ENCODE peak calls at places on chromosomes 16 and 17, in six cellular contexts. One of them, this sample, is unnamed.
A peak's percentile ranks its signal among the peaks of the same experiment; 100 is the strongest.

GRCh38 chr17:9334536-9335446 is 240.8 kb downstream of the STX8 start:
- DNase-seq in body of pancreas: no peak
- DNase-seq in tibial nerve: no peak
- DNase-seq in ascending aorta: no peak
- DNase-seq in dorsolateral prefrontal cortex: no peak
- DNase-seq in heart right ventricle: no peak
- DNase-seq in this sample: no peak

GRCh38 chr17:82320956-82321927 is 3.8 kb upstream of the CD7 start:
- DNase-seq in heart right ventricle: no peak
- DNase-seq in body of pancreas: no peak
- DNase-seq in tibial nerve: no peak
- DNase-seq in ascending aorta: no peak
- DNase-seq in dorsolateral prefrontal cortex: no peak
- DNase-seq in this sample: no peak

GRCh38 chr16:87457051-87457611 is 35.7 kb downstream of the ZCCHC14 start:
- DNase-seq in heart right ventricle: no peak
- DNase-seq in body of pancreas: no peak
- DNase-seq in ascending aorta: no peak
- DNase-seq in tibial nerve: no peak
- DNase-seq in dorsolateral prefrontal cortex: no peak
- DNase-seq in this sample: no peak

GRCh38 chr16:83814654-83814985 is 6.8 kb downstream of the HSBP1 start:
- DNase-seq in body of pancreas: no peak
- DNase-seq in heart right ventricle: no peak
- DNase-seq in dorsolateral prefrontal cortex: no peak
- DNase-seq in ascending aorta: no peak
- DNase-seq in tibial nerve: no peak
- DNase-seq in this sample: no peak

GRCh38 chr17:64066709-64067108 is 46.3 kb upstream of the ICAM2 start:
- DNase-seq in body of pancreas: no peak
- DNase-seq in tibial nerve: no peak
- DNase-seq in dorsolateral prefrontal cortex: no peak
- DNase-seq in heart right ventricle: no peak
- DNase-seq in ascending aorta: no peak
- DNase-seq in this sample: no peak

GRCh38 chr16:79970551-79971236 is 370.2 kb upstream of the MAF start:
- DNase-seq in dorsolateral prefrontal cortex: no peak
- DNase-seq in ascending aorta: no peak
- DNase-seq in heart right ventricle: peak; percentile 43
- DNase-seq in tibial nerve: no peak
- DNase-seq in body of pancreas: peak; percentile 14
- DNase-seq in this sample: no peak

GRCh38 chr17:40520991-40521453 is 19.6 kb upstream of the TNS4 start:
- DNase-seq in tibial nerve: peak; percentile 4
- DNase-seq in ascending aorta: no peak
- DNase-seq in dorsolateral prefrontal cortex: no peak
- DNase-seq in body of pancreas: no peak
- DNase-seq in heart right ventricle: no peak
- DNase-seq in this sample: no peak

GRCh38 chr17:49730078-49730786 is 22.5 kb upstream of the SLC35B1 start:
- DNase-seq in body of pancreas: peak; percentile 89
- DNase-seq in ascending aorta: peak; percentile 16
- DNase-seq in heart right ventricle: peak; percentile 93
- DNase-seq in tibial nerve: peak; percentile 73
- DNase-seq in dorsolateral prefrontal cortex: peak; percentile 33
- DNase-seq in this sample: peak; percentile 78

GRCh38 chr16:89498839-89499238 is 8.5 kb upstream of the ANKRD11 start:
- DNase-seq in dorsolateral prefrontal cortex: no peak
- DNase-seq in body of pancreas: no peak
- DNase-seq in ascending aorta: no peak
- DNase-seq in heart right ventricle: peak; percentile 60
- DNase-seq in tibial nerve: no peak
- DNase-seq in this sample: no peak

GRCh38 chr17:13596241-13596941 is 5.3 kb downstream of the HS3ST3A1 start:
- DNase-seq in dorsolateral prefrontal cortex: no peak
- DNase-seq in ascending aorta: no peak
- DNase-seq in body of pancreas: no peak
- DNase-seq in heart right ventricle: no peak
- DNase-seq in tibial nerve: no peak
- DNase-seq in this sample: no peak

GRCh38 chr17:76265624-76266243 is 586 bp downstream of the UBALD2 start:
- DNase-seq in ascending aorta: no peak
- DNase-seq in tibial nerve: peak; percentile 40
- DNase-seq in heart right ventricle: peak; percentile 58
- DNase-seq in body of pancreas: peak; percentile 75
- DNase-seq in dorsolateral prefrontal cortex: no peak
- DNase-seq in this sample: no peak

GRCh38 chr17:51422634-51423033 is 162.3 kb downstream of the UTP18 start:
- DNase-seq in body of pancreas: no peak
- DNase-seq in heart right ventricle: no peak
- DNase-seq in tibial nerve: no peak
- DNase-seq in dorsolateral prefrontal cortex: no peak
- DNase-seq in ascending aorta: no peak
- DNase-seq in this sample: no peak

GRCh38 chr17:76076765-76077581 is 2.0 kb upstream of the ZACN start:
- DNase-seq in body of pancreas: no peak
- DNase-seq in dorsolateral prefrontal cortex: no peak
- DNase-seq in heart right ventricle: no peak
- DNase-seq in ascending aorta: no peak
- DNase-seq in tibial nerve: no peak
- DNase-seq in this sample: no peak

GRCh38 chr16:31475949-31476304 is 4.0 kb downstream of the TGFB1I1 start:
- DNase-seq in body of pancreas: no peak
- DNase-seq in dorsolateral prefrontal cortex: no peak
- DNase-seq in tibial nerve: no peak
- DNase-seq in ascending aorta: no peak
- DNase-seq in heart right ventricle: no peak
- DNase-seq in this sample: no peak

GRCh38 chr16:55828680-55829079 is 4.2 kb downstream of the CES1 start:
- DNase-seq in dorsolateral prefrontal cortex: no peak
- DNase-seq in ascending aorta: no peak
- DNase-seq in tibial nerve: no peak
- DNase-seq in body of pancreas: no peak
- DNase-seq in heart right ventricle: no peak
- DNase-seq in this sample: no peak

GRCh38 chr16:24700549-24701392 is 28.7 kb upstream of the TNRC6A start:
- DNase-seq in body of pancreas: peak; percentile 85
- DNase-seq in dorsolateral prefrontal cortex: no peak
- DNase-seq in ascending aorta: peak; percentile 65
- DNase-seq in tibial nerve: peak; percentile 60
- DNase-seq in heart right ventricle: peak; percentile 87
- DNase-seq in this sample: peak; percentile 94

GRCh38 chr17:71494045-71494444 is 626.8 kb upstream of the SOX9 start:
- DNase-seq in ascending aorta: no peak
- DNase-seq in heart right ventricle: no peak
- DNase-seq in body of pancreas: no peak
- DNase-seq in tibial nerve: no peak
- DNase-seq in dorsolateral prefrontal cortex: no peak
- DNase-seq in this sample: no peak

GRCh38 chr16:28264656-28265055 is 27.7 kb upstream of the SBK1 start:
- DNase-seq in heart right ventricle: no peak
- DNase-seq in body of pancreas: peak; percentile 32
- DNase-seq in tibial nerve: no peak
- DNase-seq in ascending aorta: no peak
- DNase-seq in dorsolateral prefrontal cortex: peak; percentile 39
- DNase-seq in this sample: no peak

GRCh38 chr17:31787857-31788570 is 71.0 kb downstream of the COPRS start:
- DNase-seq in body of pancreas: no peak
- DNase-seq in dorsolateral prefrontal cortex: peak; percentile 40
- DNase-seq in tibial nerve: no peak
- DNase-seq in heart right ventricle: no peak
- DNase-seq in ascending aorta: peak; percentile 51
- DNase-seq in this sample: peak; percentile 72

GRCh38 chr16:228151-228855 is 946 bp downstream of the LUC7L start:
- DNase-seq in ascending aorta: no peak
- DNase-seq in dorsolateral prefrontal cortex: no peak
- DNase-seq in tibial nerve: no peak
- DNase-seq in body of pancreas: no peak
- DNase-seq in heart right ventricle: no peak
- DNase-seq in this sample: no peak

GRCh38 chr16:64481497-64481896 is 640.4 kb downstream of the CDH11 start:
- DNase-seq in heart right ventricle: no peak
- DNase-seq in tibial nerve: no peak
- DNase-seq in body of pancreas: no peak
- DNase-seq in dorsolateral prefrontal cortex: no peak
- DNase-seq in ascending aorta: no peak
- DNase-seq in this sample: no peak

GRCh38 chr17:80545499-80545826 is 825 bp downstream of the RPTOR start:
- DNase-seq in body of pancreas: no peak
- DNase-seq in ascending aorta: no peak
- DNase-seq in heart right ventricle: no peak
- DNase-seq in dorsolateral prefrontal cortex: no peak
- DNase-seq in tibial nerve: no peak
- DNase-seq in this sample: no peak

DNA sequence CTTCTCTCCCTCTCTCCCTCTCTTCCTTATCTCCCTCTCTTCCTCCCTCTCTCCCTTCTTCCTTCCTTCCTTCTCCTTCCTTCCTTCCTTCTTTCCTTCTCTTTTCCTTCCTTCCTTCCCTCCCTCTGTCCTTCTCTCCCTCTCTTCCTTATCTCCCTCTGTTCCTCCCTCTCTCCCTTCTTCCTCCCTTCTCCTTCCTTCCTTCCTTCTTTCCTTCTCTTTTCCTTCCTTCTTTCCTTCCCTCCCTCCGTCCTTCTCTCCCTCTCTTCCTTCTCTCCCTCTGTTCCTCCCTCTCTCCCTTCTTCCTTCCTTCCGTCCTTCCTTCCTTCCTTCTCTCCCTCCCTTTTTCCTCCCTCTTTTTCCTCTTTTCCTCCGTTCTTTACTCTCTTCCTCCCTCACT is 38.6 kb downstream of the HS3ST4 start:
- DNase-seq in heart right ventricle: no peak
- DNase-seq in ascending aorta: no peak
- DNase-seq in body of pancreas: no peak
- DNase-seq in tibial nerve: no peak
- DNase-seq in dorsolateral prefrontal cortex: no peak
- DNase-seq in this sample: no peak
- TF ChIP-seq CTCF in heart right ventricle: no peak
- TF ChIP-seq CTCF in ascending aorta: no peak
- TF ChIP-seq CTCF in body of pancreas: no peak
- TF ChIP-seq CTCF in tibial nerve: no peak
- TF ChIP-seq CTCF in dorsolateral prefrontal cortex: no peak
- TF ChIP-seq CTCF in this sample: no peak

GRCh38 chr17:43855061-43855460 is 8.1 kb downstream of the CD300LG start:
- DNase-seq in tibial nerve: no peak
- DNase-seq in body of pancreas: no peak
- DNase-seq in dorsolateral prefrontal cortex: no peak
- DNase-seq in heart right ventricle: no peak
- DNase-seq in ascending aorta: no peak
- DNase-seq in this sample: no peak
- H3K27me3 ChIP-seq in tibial nerve: no peaks in the 10 kb centered on the region
- H3K27me3 ChIP-seq in body of pancreas: no peaks in the 10 kb centered on the region
- H3K27me3 ChIP-seq in dorsolateral prefrontal cortex: no peaks in the 10 kb centered on the region
- H3K27me3 ChIP-seq in heart right ventricle: no peaks in the 10 kb centered on the region
- H3K27me3 ChIP-seq in ascending aorta: no peaks in the 10 kb centered on the region
- H3K27me3 ChIP-seq in this sample: peaks cover 72% of the 10 kb centered on the region

GRCh38 chr17:28750178-28751047 is 6.6 kb downstream of the TRAF4 start:
- DNase-seq in ascending aorta: peak; percentile 69
- DNase-seq in body of pancreas: peak; percentile 96
- DNase-seq in tibial nerve: peak; percentile 96
- DNase-seq in dorsolateral prefrontal cortex: peak; percentile 95
- DNase-seq in heart right ventricle: peak; percentile 93
- DNase-seq in this sample: peak; percentile 88
- H3K27ac ChIP-seq in ascending aorta: no peak overlapping the region
- H3K27ac ChIP-seq in body of pancreas: peak overlapping the region; percentile 49
- H3K27ac ChIP-seq in tibial nerve: no peak overlapping the region
- H3K27ac ChIP-seq in dorsolateral prefrontal cortex: peak overlapping the region; percentile 42
- H3K27ac ChIP-seq in heart right ventricle: no peak overlapping the region
- H3K27ac ChIP-seq in this sample: peak overlapping the region; percentile 11

DNA sequence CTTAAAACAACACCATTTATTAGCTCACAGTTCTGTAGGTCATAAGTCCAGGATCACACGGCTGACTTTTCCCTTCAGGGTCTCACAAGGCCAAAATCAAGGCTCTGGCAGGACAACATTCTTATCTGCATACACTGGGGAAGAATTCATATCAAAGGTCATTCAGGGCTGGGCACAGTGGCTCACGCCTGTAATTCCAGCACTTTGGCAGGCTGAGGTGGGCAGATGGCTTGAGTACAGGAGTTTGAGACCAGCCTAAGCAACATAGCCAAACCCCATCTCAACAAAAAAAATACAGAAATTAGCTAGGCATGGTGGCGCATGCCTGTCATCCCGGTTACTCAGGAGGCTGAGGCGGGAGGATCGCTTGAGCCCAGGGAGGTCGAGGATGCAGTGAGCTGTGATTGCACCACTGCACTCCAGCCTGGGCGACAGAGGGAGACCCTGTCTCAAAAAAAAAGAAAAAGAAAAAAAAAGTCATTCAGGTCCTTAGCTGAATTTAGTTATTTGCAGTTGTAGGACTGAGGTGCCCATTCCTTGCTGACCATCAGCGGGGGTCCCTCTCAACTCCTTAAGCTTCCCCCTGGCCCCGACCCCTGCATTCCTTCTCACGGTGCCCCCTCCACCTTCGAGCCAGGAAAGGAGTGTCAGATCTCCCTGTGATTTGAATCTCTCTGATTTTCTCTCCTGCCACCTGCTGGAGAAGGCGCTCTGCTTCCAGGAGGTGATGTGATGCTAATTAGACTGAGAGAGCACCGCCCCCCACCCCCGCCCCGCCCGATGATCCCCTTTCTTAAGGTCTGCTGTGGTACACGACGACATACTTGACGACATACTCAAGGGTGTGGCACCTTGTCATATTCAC is 91.8 kb upstream of the CLEC18A start:
- DNase-seq in body of pancreas: peak; percentile 62
- DNase-seq in ascending aorta: no peak
- DNase-seq in heart right ventricle: peak; percentile 58
- DNase-seq in tibial nerve: no peak
- DNase-seq in dorsolateral prefrontal cortex: peak; percentile 67
- DNase-seq in this sample: no peak
- TF ChIP-seq CTCF in body of pancreas: peak; percentile 57
- TF ChIP-seq CTCF in ascending aorta: no peak
- TF ChIP-seq CTCF in heart right ventricle: peak; percentile 59
- TF ChIP-seq CTCF in tibial nerve: no peak
- TF ChIP-seq CTCF in dorsolateral prefrontal cortex: peak; percentile 63
- TF ChIP-seq CTCF in this sample: peak; percentile 10

DNA sequence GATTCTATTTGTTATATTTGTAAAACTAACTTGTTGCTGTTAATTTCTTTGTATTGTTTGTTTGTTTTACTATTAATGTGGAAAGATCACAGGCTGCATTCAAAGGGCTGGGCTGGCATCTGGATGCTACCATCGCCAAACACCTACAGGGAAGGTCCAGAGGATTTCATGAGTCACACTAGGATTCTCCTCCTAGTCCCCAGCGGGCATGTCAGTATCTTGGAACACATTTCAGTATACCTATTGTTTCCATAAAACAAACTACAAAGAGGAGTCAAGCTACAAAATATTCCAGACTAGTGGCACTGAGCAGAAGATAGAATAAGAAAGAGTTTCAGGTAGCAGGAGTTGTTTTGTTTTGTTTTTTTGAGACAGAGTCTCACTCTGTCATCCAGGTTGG is 55.3 kb downstream of the NOG start:
- DNase-seq in ascending aorta: no peak
- DNase-seq in dorsolateral prefrontal cortex: no peak
- DNase-seq in body of pancreas: no peak
- DNase-seq in tibial nerve: no peak
- DNase-seq in heart right ventricle: no peak
- DNase-seq in this sample: no peak
- H3K27me3 ChIP-seq in ascending aorta: no peaks in the 10 kb centered on the region
- H3K27me3 ChIP-seq in dorsolateral prefrontal cortex: no peaks in the 10 kb centered on the region
- H3K27me3 ChIP-seq in body of pancreas: no peaks in the 10 kb centered on the region
- H3K27me3 ChIP-seq in tibial nerve: no peaks in the 10 kb centered on the region
- H3K27me3 ChIP-seq in heart right ventricle: peaks cover 32% of the 10 kb centered on the region
- H3K27me3 ChIP-seq in this sample: no peaks in the 10 kb centered on the region